ENCODE peak calls at places on chromosome 1, in eight cellular contexts. Y, Q, K, I, L, Z, G and J are unnamed samples.

GRCh38 chr1:78369546-78369945 is 121.2 kb upstream of the PTGFR start:
- DNase-seq in Y (no peak), Q (no peak), K (no peak), I (no peak), L (no peak), Z (no peak), G (no peak), J (no peak)

GRCh38 chr1:161884475-161884874 is 118.4 kb downstream of the ATF6 start:
- DNase-seq in Y (no peak), Q (no peak), K (no peak), I (no peak), L (no peak), Z (no peak), G (no peak), J (no peak)

GRCh38 chr1:116490588-116490987 is 80.2 kb downstream of the CD58 start:
- DNase-seq in Y (no peak), Q (no peak), K (no peak), I (no peak), L (no peak), Z (no peak), G (no peak), J (no peak)

GRCh38 chr1:169360415-169360814 is 7.2 kb downstream of the NME7 start:
- DNase-seq in Y (no peak), Q (no peak), K (no peak), I (no peak), L (no peak), Z (no peak), G (no peak), J (no peak)

GRCh38 chr1:231200417-231201031 is 38.7 kb downstream of the TRIM67 start:
- DNase-seq in Y (no peak), Q (no peak), K (no peak), I (no peak), L (no peak), Z (no peak), G (peak), J (no peak)

GRCh38 chr1:16971330-16972209 is 8.8 kb downstream of the MFAP2 start:
- DNase-seq in Y (no peak), Q (no peak), K (no peak), I (peak), L (no peak), Z (peak), G (no peak), J (no peak)

GRCh38 chr1:227563319-227564201 is at the start of gene ZNF678:
- DNase-seq in Y (peak), Q (peak), K (peak), I (peak), L (peak), Z (peak), G (peak), J (peak)

GRCh38 chr1:61353797-61354406 is 271.5 kb downstream of the NFIA start:
- DNase-seq in Y (no peak), Q (no peak), K (no peak), I (no peak), L (no peak), Z (no peak), G (no peak), J (no peak)

GRCh38 chr1:230084408-230085177 is 17.6 kb downstream of the GALNT2 start:
- DNase-seq in Y (peak), Q (peak), K (no peak), I (peak), L (peak), Z (no peak), G (peak), J (peak)

GRCh38 chr1:9960705-9961562 is 17.7 kb downstream of the NMNAT1 start:
- DNase-seq in Y (no peak), Q (no peak), K (no peak), I (no peak), L (no peak), Z (no peak), G (no peak), J (no peak)

GRCh38 chr1:6424619-6425593 is at the start of gene ESPN:
- DNase-seq in Y (no peak), Q (no peak), K (no peak), I (no peak), L (no peak), Z (peak), G (peak), J (no peak)

GRCh38 chr1:109248797-109249629 is at the start of gene CELSR2:
- DNase-seq in Y (peak), Q (no peak), K (peak), I (peak), L (no peak), Z (peak), G (peak), J (peak)

GRCh38 chr1:25904942-25905679 is 1.1 kb downstream of the STMN1 start:
- DNase-seq in Y (peak), Q (peak), K (peak), I (peak), L (no peak), Z (peak), G (peak), J (peak)

GRCh38 chr1:16145988-16146887 is 9.6 kb downstream of the EPHA2 start:
- DNase-seq in Y (peak), Q (no peak), K (peak), I (no peak), L (no peak), Z (no peak), G (peak), J (peak)

GRCh38 chr1:152440635-152441471 is 26.8 kb upstream of the CRNN start:
- DNase-seq in Y (peak), Q (no peak), K (no peak), I (peak), L (peak), Z (no peak), G (peak), J (peak)
- H3K27ac ChIP-seq in Y (no peak), Q (no peak), K (no peak), I (no peak), L (no peak), Z (no peak), G (no peak), J (no peak)

DNA sequence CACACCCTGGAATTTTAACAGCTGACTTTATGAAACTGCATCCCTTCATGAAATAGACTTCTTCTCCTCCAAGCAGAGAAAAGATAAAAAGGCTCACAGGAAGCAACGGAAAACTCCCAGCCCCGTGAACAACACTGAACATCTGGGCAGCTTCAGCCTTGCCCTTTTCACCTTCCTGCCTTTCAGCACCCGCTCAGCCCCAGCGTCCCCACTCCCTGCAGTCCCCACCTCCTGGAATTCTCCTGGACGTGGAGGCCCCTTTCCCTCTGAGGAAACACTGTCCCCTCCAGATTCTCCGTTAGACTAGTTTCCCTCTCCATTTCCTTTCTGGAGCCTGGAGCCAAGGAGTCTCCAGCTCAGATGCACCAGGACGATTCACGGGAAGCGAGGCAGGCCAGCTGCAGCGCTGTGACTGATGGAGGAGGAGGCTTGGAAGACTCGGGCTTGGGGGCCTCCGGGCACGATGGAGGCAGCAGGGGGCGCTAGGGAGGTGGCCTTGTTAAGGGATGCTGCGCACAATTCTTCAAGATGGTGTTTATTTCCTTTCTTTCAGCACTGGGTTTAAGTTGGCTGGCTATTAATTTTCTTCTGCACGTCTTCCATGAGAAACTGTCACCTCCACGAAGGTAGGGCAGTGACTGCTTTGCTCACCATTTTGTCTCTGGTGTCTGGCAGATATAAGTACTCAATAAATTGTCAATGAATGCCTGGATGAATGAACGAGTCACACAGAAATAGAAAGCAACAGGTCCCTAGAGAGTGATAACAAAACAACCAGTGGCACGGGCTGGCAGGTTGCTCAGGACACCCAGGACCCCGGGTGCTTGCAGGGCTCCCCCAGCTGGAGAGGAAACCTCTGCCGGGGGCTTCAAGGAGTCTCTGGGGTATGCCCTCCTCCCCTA is 3.0 kb upstream of the MYOC start:
- DNase-seq in Y (peak), Q (no peak), K (peak), I (peak), L (peak), Z (peak), G (peak), J (peak)
- H3K4me3 ChIP-seq in Y (no peak), Q (no peak), K (no peak), I (no peak), L (no peak), Z (no peak), G (no peak), J (no peak)

GRCh38 chr1:155016231-155016831 is 13.7 kb downstream of the ZBTB7B start:
- DNase-seq in Y (peak), Q (no peak), K (no peak), I (no peak), L (no peak), Z (peak), G (no peak), J (no peak)
- TF ChIP-seq POLR2AphosphoS5 in Y (peak), Q (no peak), K (no peak), I (peak), L (no peak), Z (no peak), G (no peak), J (no peak)

GRCh38 chr1:180611016-180611930 is 20.5 kb upstream of the XPR1 start:
- DNase-seq in Y (no peak), Q (no peak), K (no peak), I (no peak), L (no peak), Z (no peak), G (no peak), J (no peak)
- H3K27ac ChIP-seq in Y (no peak), Q (no peak), K (no peak), I (no peak), L (no peak), Z (peak), G (no peak), J (no peak)